ENCODE peak calls at places on chromosomes 4 and X, in four cellular contexts. Q is MCF 10A, B is Calu3, U is body of pancreas. P is an unnamed sample.

GRCh38 chr4:68132342-68132741 is 2.7 kb upstream of the TMPRSS11F start:
- DNase-seq in U (no peak), Q (no peak), B (no peak), P (no peak)

GRCh38 chr4:119103263-119103662 is 32.4 kb upstream of the MYOZ2 start:
- DNase-seq in Q (peak), B (peak), U (peak), P (peak)

GRCh38 chrX:134315893-134316292 is 78.9 kb downstream of the CCDC160 start:
- DNase-seq in U (no peak), Q (peak), B (no peak), P (no peak)

GRCh38 chr4:124777007-124777406 is 64.5 kb upstream of the ANKRD50 start:
- DNase-seq in B (no peak), Q (no peak), U (no peak), P (no peak)

GRCh38 chrX:136055651-136056221 is 70.5 kb downstream of the SLC9A6 start:
- DNase-seq in B (no peak), U (peak), Q (peak), P (no peak)

GRCh38 chr4:181952478-181952877 is 290.7 kb upstream of the TENM3 start:
- DNase-seq in U (peak), Q (peak), B (peak), P (no peak)

GRCh38 chr4:93828830-93829530 is 427 bp downstream of the ATOH1 start:
- DNase-seq in Q (peak), U (no peak), B (peak), P (peak)

GRCh38 chrX:106802063-106802387 is 448 bp upstream of the TBC1D8B start:
- DNase-seq in U (peak), Q (no peak), B (no peak), P (no peak)

GRCh38 chr4:178333355-178333754 is 891.1 kb upstream of the AGA start:
- DNase-seq in B (no peak), U (no peak), Q (no peak), P (no peak)

GRCh38 chrX:10447577-10448214 is 172.7 kb downstream of the MID1 start:
- DNase-seq in B (peak), U (peak), Q (no peak), P (no peak)

GRCh38 chr4:17817027-17817426 is 6.2 kb downstream of the NCAPG start:
- DNase-seq in Q (peak), U (no peak), B (no peak), P (no peak)

GRCh38 chr4:36461344-36461743 is 179.9 kb downstream of the DTHD1 start:
- DNase-seq in Q (no peak), U (no peak), B (no peak), P (no peak)

GRCh38 chr4:82661601-82662000 is 99.8 kb upstream of the TMEM150C start:
- DNase-seq in U (no peak), B (no peak), Q (no peak), P (no peak)

GRCh38 chr4:76753814-76754213 is 144.1 kb downstream of the SOWAHB start:
- DNase-seq in B (no peak), Q (peak), U (no peak), P (no peak)

GRCh38 chr4:118076958-118077766 is 42.9 kb downstream of the NDST3 start:
- DNase-seq in U (no peak), Q (peak), B (no peak), P (peak)

GRCh38 chr4:10205223-10205622 is 88.6 kb upstream of the WDR1 start:
- DNase-seq in Q (peak), U (no peak), B (no peak), P (no peak)

GRCh38 chr4:161696957-161697356 is 466.8 kb downstream of the FSTL5 start:
- DNase-seq in U (no peak), Q (no peak), B (no peak), P (peak)

GRCh38 chrX:96373047-96373355 is 311.6 kb upstream of the DIAPH2 start:
- DNase-seq in U (no peak), B (no peak), Q (no peak), P (no peak)

GRCh38 chr4:101222156-101222845 is 125.0 kb downstream of the PPP3CA start:
- DNase-seq in U (no peak), Q (peak), B (no peak), P (no peak)

GRCh38 chrX:70479970-70480659 is 35.5 kb downstream of the DLG3 start:
- DNase-seq in Q (peak), B (peak), U (peak), P (no peak)

GRCh38 chrX:153379971-153380581 is 21.1 kb downstream of the PNMA6E start:
- DNase-seq in U (no peak), Q (no peak), B (no peak), P (no peak)

GRCh38 chr4:25862411-25863346 is at the start of gene SEL1L3:
- DNase-seq in Q (peak), B (peak), U (peak), P (peak)

GRCh38 chrX:41491267-41492004 is 44.3 kb downstream of the NYX start:
- DNase-seq in B (peak), U (peak), Q (peak), P (no peak)

GRCh38 chrX:39504850-39505259 is 592.9 kb downstream of the BCOR start:
- DNase-seq in U (no peak), Q (no peak), B (no peak), P (no peak)

GRCh38 chr4:78002260-78002659 is 54.9 kb upstream of the FRAS1 start:
- DNase-seq in Q (no peak), B (no peak), U (no peak), P (no peak)

GRCh38 chrX:10395179-10395578 is 225.2 kb downstream of the MID1 start:
- DNase-seq in B (no peak), U (no peak), Q (no peak), P (no peak)

GRCh38 chr4:120317713-120318112 is 251.1 kb upstream of the MAD2L1 start:
- DNase-seq in B (no peak), Q (peak), U (no peak), P (no peak)

GRCh38 chr4:139849219-139849618 is 183.6 kb downstream of the MGST2 start:
- DNase-seq in U (no peak), Q (no peak), B (no peak), P (no peak)

GRCh38 chr4:6200922-6201362 is 593 bp upstream of the JAKMIP1 start:
- DNase-seq in Q (no peak), U (no peak), B (no peak), P (no peak)

GRCh38 chr4:96052827-96053226 is 212.9 kb downstream of the PDHA2 start:
- DNase-seq in B (no peak), Q (no peak), U (no peak), P (no peak)

GRCh38 chr4:122450847-122451246 is 5.7 kb downstream of the IL2 start:
- DNase-seq in Q (peak), U (no peak), B (peak), P (peak)

GRCh38 chr4:113502476-113502875 is 259.1 kb downstream of the CAMK2D start:
- DNase-seq in B (no peak), U (no peak), Q (peak), P (no peak)

GRCh38 chr4:4752576-4753401 is 106.7 kb upstream of the MSX1 start:
- DNase-seq in Q (no peak), B (no peak), U (no peak), P (no peak)

GRCh38 chr4:141705747-141706377 is 69.5 kb downstream of the IL15 start:
- DNase-seq in B (no peak), U (no peak), Q (no peak), P (no peak)

GRCh38 chr4:84681488-84682274 is 98.8 kb downstream of the CDS1 start:
- DNase-seq in B (no peak), Q (peak), U (no peak), P (no peak)
- TF ChIP-seq CTCF in B (no peak), Q (no peak), U (no peak), P (no peak)

DNA sequence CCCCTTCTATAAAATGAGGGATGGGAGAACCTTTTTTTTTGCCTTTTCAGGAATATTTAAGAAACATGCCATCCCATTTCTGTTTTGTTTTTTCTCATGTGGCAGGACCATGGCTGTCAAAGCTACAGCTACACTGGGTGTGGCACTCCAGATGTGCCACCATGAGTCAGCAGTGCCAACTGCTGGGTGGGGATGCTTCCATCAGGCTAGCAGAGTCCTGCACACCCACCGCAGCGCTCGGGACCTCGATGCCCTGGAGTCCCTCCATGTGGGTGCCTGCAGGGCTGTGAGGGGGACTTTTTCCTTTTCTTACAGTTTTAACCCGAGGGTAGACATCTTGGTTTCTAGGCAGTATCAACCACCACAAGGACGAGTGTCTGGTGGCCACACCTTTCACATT is 352.6 kb downstream of the NR3C2 start:
- DNase-seq in B (no peak), U (no peak), Q (no peak), P (no peak)
- TF ChIP-seq CTCF in B (no peak), U (no peak), Q (no peak), P (no peak)

GRCh38 chr4:157170321-157170720 is 50.2 kb upstream of the GRIA2 start:
- DNase-seq in U (no peak), Q (no peak), B (no peak), P (no peak)

DNA sequence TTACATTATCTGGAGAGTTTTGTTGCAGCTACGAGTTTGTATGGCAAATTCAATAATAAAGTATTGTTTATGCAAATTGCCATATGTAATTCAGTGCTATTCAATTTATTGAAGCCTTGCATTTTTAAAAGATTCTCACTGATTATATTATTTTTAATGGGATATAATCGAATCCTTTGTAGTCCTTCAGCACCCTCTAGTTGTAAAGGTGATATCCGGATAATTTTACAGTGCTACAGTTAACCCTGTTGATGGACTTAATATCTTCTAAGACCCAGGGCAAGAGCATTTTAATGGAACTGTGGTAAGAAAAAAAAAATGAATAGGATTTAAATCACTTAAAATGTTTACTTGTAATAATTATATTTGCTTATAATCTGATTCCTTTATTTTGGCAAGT is 48.5 kb upstream of the GRIA2 start:
- DNase-seq in B (no peak), Q (peak), U (no peak), P (no peak)
- TF ChIP-seq CTCF in B (no peak), Q (peak), U (no peak), P (no peak)

GRCh38 chr4:2172161-2172560 is 69.8 kb downstream of the HAUS3 start:
- DNase-seq in Q (no peak), U (no peak), B (no peak), P (no peak)
- TF ChIP-seq CTCF in Q (no peak), U (no peak), B (no peak), P (no peak)

GRCh38 chr4:137614491-137614890 is 82.2 kb upstream of the PCDH18 start:
- DNase-seq in U (no peak), Q (no peak), B (no peak), P (no peak)

GRCh38 chr4:137611998-137612700 is 79.9 kb upstream of the PCDH18 start:
- DNase-seq in B (no peak), U (no peak), Q (no peak), P (no peak)

GRCh38 chr4:137608085-137608484 is 75.8 kb upstream of the PCDH18 start:
- DNase-seq in U (no peak), Q (no peak), B (peak), P (no peak)

GRCh38 chr4:137609693-137610450 is 77.6 kb upstream of the PCDH18 start:
- DNase-seq in B (no peak), Q (no peak), U (no peak), P (no peak)

GRCh38 chr4:137610960-137611359 is 78.7 kb upstream of the PCDH18 start:
- DNase-seq in U (no peak), B (peak), Q (peak), P (peak)
- TF ChIP-seq CTCF in U (no peak), B (peak), Q (peak), P (peak)

GRCh38 chr4:40046311-40046980 is 10.2 kb upstream of the N4BP2 start:
- DNase-seq in B (peak), Q (peak), U (peak), P (no peak)
- TF ChIP-seq CTCF in B (no peak), Q (no peak), U (no peak), P (no peak)